ENCODE peak calls at places on chromosomes 2 and 18, in eight cellular contexts. D is NCI-H446, O is pancreas, G is GM19239, Q is psoas muscle, K is ureter, I is SHP77 treated with DMSO at 0.1 percent for 48 hours, S is COLO829. W is an unnamed sample.

GRCh38 chr2:127218843-127219715 is 1.0 kb downstream of the CYP27C1 start:
- DNase-seq in D (no peak), O (no peak), G (no peak), Q (no peak), K (no peak), I (no peak), S (no peak), W (no peak)

GRCh38 chr2:239756392-239757153 is 268.6 kb downstream of the NDUFA10 start:
- DNase-seq in D (no peak), O (no peak), G (no peak), Q (no peak), K (no peak), I (no peak), S (no peak), W (no peak)

GRCh38 chr2:101827246-101827645 is 129.7 kb downstream of the MAP4K4 start:
- DNase-seq in D (no peak), O (no peak), G (no peak), Q (no peak), K (no peak), I (no peak), S (peak; percentile 76), W (peak; percentile 43)

GRCh38 chr2:230706053-230706498 is 6.6 kb upstream of the CAB39 start:
- DNase-seq in D (no peak), O (no peak), G (no peak), Q (no peak), K (no peak), I (no peak), S (no peak), W (no peak)

GRCh38 chr2:72891091-72891818 is 4.0 kb downstream of the SPR start:
- DNase-seq in D (no peak), O (no peak), G (no peak), Q (no peak), K (no peak), I (no peak), S (no peak), W (no peak)

GRCh38 chr2:28276807-28277206 is 115.9 kb upstream of the FOSL2 start:
- DNase-seq in D (no peak), O (no peak), G (no peak), Q (peak; percentile 70), K (no peak), I (no peak), S (no peak), W (no peak)

GRCh38 chr18:79366177-79367094 is 29.3 kb upstream of the NFATC1 start:
- DNase-seq in D (no peak), O (no peak), G (no peak), Q (no peak), K (no peak), I (no peak), S (peak; percentile 85), W (no peak)

GRCh38 chr2:217743980-217744761 is 258.6 kb downstream of the TNS1 start:
- DNase-seq in D (peak; percentile 96), O (no peak), G (no peak), Q (peak; percentile 77), K (peak; percentile 45), I (no peak), S (no peak), W (no peak)

GRCh38 chr18:67596003-67596402 is 79.5 kb upstream of the DSEL start:
- DNase-seq in D (no peak), O (no peak), G (no peak), Q (no peak), K (no peak), I (no peak), S (no peak), W (no peak)

GRCh38 chr18:50334546-50335152 is 40.2 kb upstream of the SKA1 start:
- DNase-seq in D (no peak), O (no peak), G (no peak), Q (no peak), K (no peak), I (no peak), S (no peak), W (no peak)

GRCh38 chr2:74625658-74626425 is 22.3 kb downstream of the M1AP start:
- DNase-seq in D (no peak), O (no peak), G (no peak), Q (no peak), K (no peak), I (no peak), S (no peak), W (peak; percentile 60)

GRCh38 chr18:644395-645004 is 13.0 kb upstream of the TYMS start:
- DNase-seq in D (no peak), O (no peak), G (no peak), Q (no peak), K (no peak), I (no peak), S (peak; percentile 56), W (no peak)